ENCODE peak calls at places on chromosomes 12 and 14, in seven cellular contexts. J is CD8-positive, alpha-beta T cell; R is foreskin fibroblast; Q is AG10803; O is astrocyte of the spinal cord; Z is stomach; B is breast epithelium. F is an unnamed sample.
A peak's percentile ranks its signal among the peaks of the same experiment; 100 is the strongest.

GRCh38 chr14:95359974-95360826 is 40.5 kb upstream of the CLMN start:
- DNase-seq in Z (peak; percentile 38), R (no peak), J (no peak), B (peak; percentile 66), Q (no peak), O (no peak), F (no peak)

GRCh38 chr14:51302319-51303030 is 62.4 kb downstream of the TMX1 start:
- DNase-seq in J (no peak), Q (peak; percentile 55), B (no peak), R (peak; percentile 52), O (peak; percentile 29), Z (no peak), F (peak; percentile 58)

GRCh38 chr12:106956048-106956935 is 585 bp downstream of the TMEM263 start:
- DNase-seq in Q (peak; percentile 88), B (peak; percentile 54), O (peak; percentile 89), R (peak; percentile 89), J (peak; percentile 55), Z (peak; percentile 67), F (peak; percentile 88)

GRCh38 chr14:74077401-74077800 is 6.9 kb downstream of the ALDH6A1 start:
- DNase-seq in Z (no peak), J (no peak), R (no peak), Q (no peak), O (no peak), B (no peak), F (no peak)

GRCh38 chr12:61523276-61523992 is 736.8 kb upstream of the USP15 start:
- DNase-seq in J (no peak), Z (no peak), Q (no peak), R (no peak), O (no peak), B (no peak), F (no peak)

GRCh38 chr14:49861581-49861922 is 9.0 kb upstream of the NEMF start:
- DNase-seq in Z (peak; percentile 53), B (peak; percentile 79), O (peak; percentile 90), J (peak; percentile 79), R (peak; percentile 82), Q (peak; percentile 90), F (peak; percentile 80)

GRCh38 chr12:114817491-114818440 is 133.8 kb upstream of the TBX3 start:
- DNase-seq in O (no peak), Q (no peak), B (no peak), Z (no peak), R (no peak), J (no peak), F (no peak)

GRCh38 chr14:92922883-92923743 is at the start of gene CHGA:
- DNase-seq in B (no peak), R (peak; percentile 70), Q (peak; percentile 18), O (peak; percentile 20), J (peak; percentile 60), Z (peak; percentile 44), F (peak; percentile 29)

GRCh38 chr14:65222434-65222833 is 120.1 kb upstream of the MAX start:
- DNase-seq in Z (peak; percentile 54), O (peak; percentile 68), B (no peak), J (peak; percentile 72), R (peak; percentile 81), Q (peak; percentile 75), F (peak; percentile 78)

GRCh38 chr12:67484788-67485480 is 163.6 kb upstream of the DYRK2 start:
- DNase-seq in Q (no peak), R (no peak), J (no peak), O (no peak), Z (no peak), B (no peak), F (no peak)

GRCh38 chr14:50736932-50737419 is 68.9 kb upstream of the SAV1 start:
- DNase-seq in O (no peak), J (no peak), Q (no peak), R (no peak), Z (no peak), B (no peak), F (no peak)

GRCh38 chr12:1691123-1692007 is 495 bp downstream of the ADIPOR2 start:
- DNase-seq in J (no peak), R (peak; percentile 50), Z (peak; percentile 46), B (no peak), O (peak; percentile 11), Q (peak; percentile 23), F (no peak)

GRCh38 chr12:127516467-127516866 is 750.5 kb upstream of the TMEM132C start:
- DNase-seq in Z (no peak), J (no peak), Q (peak; percentile 63), O (no peak), R (peak; percentile 66), B (no peak), F (peak; percentile 16)

GRCh38 chr12:122726056-122726558 is 4.5 kb downstream of the HCAR1 start:
- DNase-seq in Q (no peak), Z (peak; percentile 46), R (no peak), J (no peak), B (peak; percentile 40), O (peak; percentile 18), F (no peak)

GRCh38 chr12:94718114-94718513 is 67.8 kb upstream of the TMCC3 start:
- DNase-seq in B (no peak), R (peak; percentile 12), Z (no peak), J (no peak), O (peak; percentile 12), Q (no peak), F (no peak)

GRCh38 chr12:109053382-109054123 is 1.2 kb downstream of the USP30 start:
- DNase-seq in O (no peak), B (no peak), Q (no peak), Z (no peak), R (peak; percentile 9), J (peak; percentile 50), F (peak; percentile 5)

GRCh38 chr12:109115758-109116610 is at the start of gene ACACB:
- DNase-seq in J (no peak), Q (no peak), R (no peak), B (peak; percentile 65), O (no peak), Z (peak; percentile 86), F (no peak)

GRCh38 chr12:49693931-49694439 is 13.2 kb downstream of the FMNL3 start:
- DNase-seq in O (peak; percentile 10), B (no peak), J (no peak), R (peak; percentile 46), Q (peak; percentile 49), Z (no peak), F (peak; percentile 31)

GRCh38 chr12:105946541-105946940 is 192.2 kb downstream of the NUAK1 start:
- DNase-seq in R (no peak), O (peak; percentile 80), Z (no peak), J (no peak), B (no peak), Q (no peak), F (no peak)

GRCh38 chr12:82383930-82384513 is 25.7 kb downstream of the METTL25 start:
- DNase-seq in B (no peak), Z (no peak), O (peak; percentile 42), R (peak; percentile 51), Q (peak; percentile 39), J (no peak), F (peak; percentile 46)

DNA sequence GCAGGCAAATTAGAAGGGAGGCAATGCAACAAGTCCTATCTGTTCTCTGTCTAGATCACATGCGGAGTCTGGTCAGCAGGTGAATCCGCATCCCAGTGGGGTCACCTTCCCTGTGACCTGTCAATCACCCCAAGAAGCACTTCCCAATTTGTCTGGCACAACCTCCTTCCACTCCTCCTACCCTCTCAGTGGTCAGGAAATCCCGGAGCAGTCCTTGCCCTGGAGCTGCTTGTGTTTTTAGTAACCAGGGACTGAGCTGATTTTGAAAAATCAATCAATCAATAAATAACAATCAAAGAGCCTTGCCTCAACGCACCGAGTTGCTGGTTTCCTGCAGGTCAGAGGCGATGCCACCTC is 572 bp upstream of the ACSS3 start:
- DNase-seq in B (no peak), R (peak; percentile 64), J (no peak), O (peak; percentile 43), Q (peak; percentile 25), Z (no peak), F (peak; percentile 28)
- H3K4me3 ChIP-seq in B (peak overlapping the region; percentile 72), R (peak overlapping the region; percentile 69), J (no peak overlapping the region), O (peak overlapping the region; percentile 51), Q (peak overlapping the region; percentile 64), Z (peak overlapping the region; percentile 50), F (peak overlapping the region; percentile 54)

GRCh38 chr12:14284189-14284722 is 81.2 kb upstream of the ATF7IP start:
- DNase-seq in Q (peak; percentile 31), B (no peak), O (no peak), R (no peak), J (no peak), Z (no peak), F (no peak)
- TF ChIP-seq CTCF in Q (no peak), B (no peak), O (no peak), R (no peak), J (no peak), Z (no peak), F (no peak)

DNA sequence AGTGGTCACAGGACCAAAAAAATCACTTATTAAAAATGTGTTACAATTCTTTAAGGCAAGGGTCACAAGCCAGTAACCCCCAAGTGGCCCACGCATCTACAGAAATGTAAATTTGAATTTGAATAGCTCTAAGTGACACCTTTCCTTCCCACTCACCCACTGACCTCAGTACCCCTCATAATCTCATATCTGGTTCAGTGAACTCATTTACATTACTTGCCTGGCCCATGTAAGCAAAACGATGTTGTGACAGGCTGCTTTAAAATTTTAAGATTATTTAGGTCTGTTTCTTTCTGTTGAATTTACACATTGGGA is 27.4 kb downstream of the NELL2 start:
- DNase-seq in B (no peak), J (no peak), Z (no peak), Q (no peak), R (no peak), O (no peak), F (no peak)
- H3K4me3 ChIP-seq in B (no peak overlapping the region), J (peak overlapping the region; percentile 39), Z (no peak overlapping the region), Q (no peak overlapping the region), R (no peak overlapping the region), O (no peak overlapping the region), F (no peak overlapping the region)

DNA sequence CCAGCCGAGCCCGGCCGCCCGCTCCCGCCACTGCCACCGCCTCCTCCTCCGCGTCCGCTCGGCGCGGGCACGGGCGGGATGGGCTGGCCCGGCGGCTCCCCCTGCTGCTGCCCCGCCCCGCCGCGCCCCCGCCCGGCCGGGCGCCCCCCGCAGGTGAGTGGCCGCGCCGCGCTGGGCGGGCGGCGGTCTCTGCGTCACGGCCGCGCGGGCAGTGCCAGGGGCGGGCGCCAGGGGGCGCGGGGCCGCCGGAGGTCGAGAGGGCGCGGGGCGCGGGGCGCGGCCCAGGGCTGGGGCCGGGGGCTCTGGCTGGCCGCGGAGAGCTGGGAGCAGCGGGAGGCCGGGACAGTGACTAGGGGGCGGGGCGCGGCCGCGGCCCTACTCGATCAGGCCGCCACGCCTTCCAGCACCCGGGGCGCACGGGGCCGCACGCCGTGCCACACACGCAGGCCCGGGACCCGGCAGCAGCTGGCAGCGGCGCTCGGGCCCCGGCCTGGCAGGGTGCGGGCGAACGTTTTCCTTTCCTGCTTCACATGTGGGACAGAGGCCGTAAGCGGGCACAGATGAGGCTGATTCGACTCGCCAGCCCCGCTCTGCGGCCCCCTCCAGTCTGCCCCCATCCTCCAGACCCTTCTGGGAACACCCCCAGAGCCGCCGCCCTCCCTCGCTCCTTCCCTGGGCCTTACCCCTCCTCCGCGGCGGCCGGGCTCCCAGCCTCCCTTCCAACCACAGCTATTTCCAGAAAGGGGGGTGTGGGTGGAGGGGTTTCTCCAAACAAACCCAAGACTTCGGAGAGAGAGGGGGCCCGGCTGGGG is 2.4 kb upstream of the TNS2 start:
- DNase-seq in Q (peak; percentile 90), R (peak; percentile 89), J (peak; percentile 83), Z (peak; percentile 83), O (peak; percentile 86), B (peak; percentile 80), F (peak; percentile 60)
- TF ChIP-seq CTCF in Q (no peak), R (no peak), J (no peak), Z (no peak), O (no peak), B (no peak), F (no peak)